ENCODE peak calls at places on chromosomes 6 and 20, in four cellular contexts. One of them, this sample, is unnamed.

GRCh38 chr20:46361386-46361785 is 45.0 kb downstream of the ELMO2 start:
- DNase-seq in HepG2: no peak
- DNase-seq in K562: no peak
- DNase-seq in WTC11: no peak
- DNase-seq in this sample: no peak

GRCh38 chr20:25327521-25328235 is 63.0 kb downstream of the ABHD12 start:
- DNase-seq in HepG2: no peak
- DNase-seq in WTC11: no peak
- DNase-seq in K562: no peak
- DNase-seq in this sample: no peak

GRCh38 chr6:165986647-165987482 is 180.8 kb downstream of the TBXT start:
- DNase-seq in WTC11: peak; percentile 57
- DNase-seq in HepG2: no peak
- DNase-seq in K562: no peak
- DNase-seq in this sample: peak; percentile 58

GRCh38 chr6:154229796-154230195 is 126.8 kb downstream of the IPCEF1 start:
- DNase-seq in WTC11: no peak
- DNase-seq in K562: no peak
- DNase-seq in HepG2: no peak
- DNase-seq in this sample: no peak

GRCh38 chr20:19991826-19992225 is 25.3 kb upstream of the NAA20 start:
- DNase-seq in WTC11: no peak
- DNase-seq in HepG2: no peak
- DNase-seq in K562: no peak
- DNase-seq in this sample: no peak

GRCh38 chr6:157148391-157149323 is 174.7 kb downstream of the TMEM242 start:
- DNase-seq in HepG2: no peak
- DNase-seq in WTC11: no peak
- DNase-seq in K562: no peak
- DNase-seq in this sample: no peak

GRCh38 chr6:4319992-4320683 is 184.8 kb upstream of the ECI2 start:
- DNase-seq in K562: no peak
- DNase-seq in WTC11: no peak
- DNase-seq in HepG2: no peak
- DNase-seq in this sample: no peak

GRCh38 chr6:63805808-63806572 is 170.4 kb downstream of the PHF3 start:
- DNase-seq in WTC11: no peak
- DNase-seq in K562: no peak
- DNase-seq in HepG2: peak; percentile 84
- DNase-seq in this sample: no peak

GRCh38 chr20:43576108-43576507 is 14.6 kb upstream of the IFT52 start:
- DNase-seq in K562: no peak
- DNase-seq in HepG2: no peak
- DNase-seq in WTC11: no peak
- DNase-seq in this sample: no peak

GRCh38 chr20:35497320-35497719 is 32.1 kb downstream of the C20orf173 start:
- DNase-seq in K562: no peak
- DNase-seq in HepG2: no peak
- DNase-seq in WTC11: no peak
- DNase-seq in this sample: no peak

GRCh38 chr6:4812068-4812467 is 35.9 kb downstream of the CDYL start:
- DNase-seq in K562: no peak
- DNase-seq in WTC11: no peak
- DNase-seq in HepG2: no peak
- DNase-seq in this sample: no peak

GRCh38 chr6:139570166-139570565 is 195.7 kb upstream of the CITED2 start:
- DNase-seq in WTC11: no peak
- DNase-seq in HepG2: no peak
- DNase-seq in K562: no peak
- DNase-seq in this sample: no peak
- TF ChIP-seq ELF4 in WTC11: no peak
- TF ChIP-seq ELF4 in HepG2: no peak
- TF ChIP-seq ELF4 in K562: no peak
- TF ChIP-seq ELF4 in this sample: no peak

GRCh38 chr6:13305256-13305650 is 23.1 kb downstream of the TBC1D7 start:
- DNase-seq in K562: no peak
- DNase-seq in HepG2: no peak
- DNase-seq in WTC11: no peak
- DNase-seq in this sample: no peak
- TF ChIP-seq ELF4 in K562: no peak
- TF ChIP-seq ELF4 in HepG2: no peak
- TF ChIP-seq ELF4 in WTC11: no peak
- TF ChIP-seq ELF4 in this sample: no peak

GRCh38 chr20:37295595-37295994 is 6.1 kb downstream of the MANBAL start:
- DNase-seq in WTC11: no peak
- DNase-seq in K562: no peak
- DNase-seq in HepG2: no peak
- DNase-seq in this sample: no peak
- TF ChIP-seq ELF4 in WTC11: no peak
- TF ChIP-seq ELF4 in K562: no peak
- TF ChIP-seq ELF4 in HepG2: no peak
- TF ChIP-seq ELF4 in this sample: no peak

DNA sequence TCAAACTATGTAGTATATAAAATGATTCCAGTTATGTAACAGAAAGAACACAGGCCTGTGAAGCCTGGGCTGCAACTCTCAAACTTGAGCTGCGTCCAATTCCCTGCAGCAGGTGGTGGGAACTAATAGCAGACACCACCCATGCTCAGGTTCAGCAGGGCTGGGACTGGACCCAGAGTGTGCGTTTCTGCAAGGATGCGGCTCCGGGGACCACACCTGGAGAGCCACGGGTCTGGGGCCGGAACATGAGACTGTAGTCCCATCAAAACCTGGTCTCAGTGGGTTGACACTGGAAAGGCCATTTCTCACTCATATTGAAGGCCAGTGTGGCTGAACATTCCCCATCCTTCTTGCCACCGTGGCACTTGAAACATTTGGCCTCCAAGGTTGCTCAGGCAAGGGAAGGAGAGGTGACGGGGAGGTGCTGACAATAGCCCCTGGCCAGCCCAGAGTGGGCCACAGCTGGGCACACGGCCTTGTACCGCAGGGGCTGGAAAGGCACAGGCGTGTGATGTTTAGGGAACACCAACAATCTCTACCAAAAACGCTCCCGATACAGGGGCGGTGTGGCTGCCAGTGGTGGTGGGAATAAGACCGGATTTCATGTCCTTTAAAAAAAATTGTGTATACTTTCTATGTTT is 38.0 kb downstream of the FRMD1 start:
- DNase-seq in WTC11: no peak
- DNase-seq in HepG2: no peak
- DNase-seq in K562: no peak
- DNase-seq in this sample: no peak
- TF ChIP-seq ELF4 in WTC11: no peak
- TF ChIP-seq ELF4 in HepG2: no peak
- TF ChIP-seq ELF4 in K562: no peak
- TF ChIP-seq ELF4 in this sample: no peak

GRCh38 chr6:36028088-36028886 is 679 bp downstream of the MAPK14 start:
- DNase-seq in WTC11: peak; percentile 23
- DNase-seq in K562: peak; percentile 39
- DNase-seq in HepG2: peak; percentile 46
- DNase-seq in this sample: peak; percentile 16
- TF ChIP-seq ELF4 in WTC11: no peak
- TF ChIP-seq ELF4 in K562: no peak
- TF ChIP-seq ELF4 in HepG2: no peak
- TF ChIP-seq ELF4 in this sample: no peak

GRCh38 chr6:30100154-30100553 is 12.7 kb downstream of the TRIM31 start:
- DNase-seq in HepG2: no peak
- DNase-seq in K562: no peak
- DNase-seq in WTC11: no peak
- DNase-seq in this sample: no peak

GRCh38 chr6:30101423-30101938 is 11.4 kb downstream of the TRIM31 start:
- DNase-seq in K562: no peak
- DNase-seq in HepG2: peak; percentile 29
- DNase-seq in WTC11: no peak
- DNase-seq in this sample: no peak

GRCh38 chr6:30102701-30103629 is 9.9 kb downstream of the TRIM31 start:
- DNase-seq in WTC11: peak; percentile 90
- DNase-seq in K562: peak; percentile 89
- DNase-seq in HepG2: peak; percentile 90
- DNase-seq in this sample: peak; percentile 86

GRCh38 chr6:30101939-30102700 is 10.8 kb downstream of the TRIM31 start:
- DNase-seq in WTC11: peak; percentile 89
- DNase-seq in HepG2: peak; percentile 90
- DNase-seq in K562: peak; percentile 94
- DNase-seq in this sample: peak; percentile 93

DNA sequence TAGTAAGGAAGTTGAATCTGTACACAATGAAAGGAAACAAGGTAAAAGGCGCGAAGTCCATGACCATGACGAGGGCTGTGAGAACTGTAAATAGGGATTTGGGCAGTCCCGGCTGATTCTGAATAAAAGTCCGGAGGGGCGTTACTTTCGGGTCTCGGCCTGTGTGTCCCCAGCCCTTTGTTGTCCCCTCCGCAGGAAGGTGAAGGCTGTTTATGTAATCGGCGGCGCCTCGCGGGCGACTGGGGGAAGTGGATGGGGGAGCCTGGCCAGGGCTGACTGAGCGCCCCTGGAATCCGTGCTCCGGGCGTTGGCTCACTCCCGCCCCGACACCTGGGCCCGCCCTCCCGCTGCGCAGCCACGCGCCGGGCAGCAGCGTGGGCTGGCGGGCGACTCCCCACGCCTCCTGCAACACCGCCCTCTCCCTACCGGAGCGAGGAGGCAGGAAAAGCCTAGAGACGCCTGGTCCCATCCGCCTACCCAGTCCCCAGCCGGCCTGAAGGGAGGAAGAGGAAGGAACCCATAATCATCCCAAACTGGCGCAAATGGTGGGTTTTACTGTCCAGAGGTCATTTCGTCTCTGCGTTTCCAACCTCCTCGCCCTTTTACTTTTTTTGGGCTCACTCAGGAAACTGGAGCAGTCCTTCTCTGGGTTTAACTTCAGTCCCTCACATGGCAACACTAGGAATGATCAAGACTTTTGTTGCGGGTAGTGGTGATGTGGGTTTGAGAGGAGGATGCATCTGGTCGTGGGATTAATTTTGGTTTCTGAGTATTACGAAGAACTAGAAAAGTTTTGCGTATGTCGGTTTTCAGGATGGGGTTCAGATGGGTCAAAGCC is 12.1 kb downstream of the TRIM31 start:
- DNase-seq in WTC11: peak; percentile 56
- DNase-seq in HepG2: peak; percentile 92
- DNase-seq in K562: peak; percentile 32
- DNase-seq in this sample: no peak
- TF ChIP-seq ELF4 in WTC11: no peak
- TF ChIP-seq ELF4 in HepG2: peak; percentile 84
- TF ChIP-seq ELF4 in K562: no peak
- TF ChIP-seq ELF4 in this sample: no peak

GRCh38 chr6:104460759-104461530 is 398.8 kb downstream of the HACE1 start:
- DNase-seq in WTC11: no peak
- DNase-seq in HepG2: no peak
- DNase-seq in K562: no peak
- DNase-seq in this sample: no peak

GRCh38 chr6:104462811-104463599 is 396.7 kb downstream of the HACE1 start:
- DNase-seq in WTC11: no peak
- DNase-seq in HepG2: peak; percentile 34
- DNase-seq in K562: no peak
- DNase-seq in this sample: no peak

DNA sequence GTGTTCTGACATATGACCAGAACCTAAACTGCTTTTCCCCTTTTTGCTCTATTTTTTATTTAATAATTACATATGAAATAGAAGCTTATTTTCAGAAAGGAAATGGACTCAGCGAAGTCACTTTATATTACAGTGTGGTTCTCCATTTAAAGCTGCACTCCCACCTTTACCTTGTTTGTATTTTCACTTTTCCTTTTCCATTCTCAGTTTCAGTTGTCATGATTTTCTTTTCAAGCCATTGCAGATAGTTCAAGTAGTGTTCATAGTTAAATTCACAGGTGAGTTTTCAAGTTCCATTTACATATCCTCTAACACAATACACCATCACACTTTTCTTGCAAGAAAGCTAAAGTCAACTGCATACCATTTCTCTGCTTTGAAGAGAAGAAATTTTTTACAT is 400.2 kb downstream of the HACE1 start:
- DNase-seq in K562: no peak
- DNase-seq in HepG2: no peak
- DNase-seq in WTC11: no peak
- DNase-seq in this sample: no peak
- TF ChIP-seq ELF4 in K562: no peak
- TF ChIP-seq ELF4 in HepG2: no peak
- TF ChIP-seq ELF4 in WTC11: no peak
- TF ChIP-seq ELF4 in this sample: no peak

GRCh38 chr6:132511159-132511835 is 1.6 kb downstream of the STX7 start:
- DNase-seq in WTC11: no peak
- DNase-seq in HepG2: peak; percentile 52
- DNase-seq in K562: peak; percentile 24
- DNase-seq in this sample: no peak
- TF ChIP-seq ELF4 in WTC11: no peak
- TF ChIP-seq ELF4 in HepG2: no peak
- TF ChIP-seq ELF4 in K562: no peak
- TF ChIP-seq ELF4 in this sample: no peak

This sample was measured in HEK293T.